ENCODE peak calls at places on chromosomes 7 and 10, in nine cellular contexts. C, P, V, X, A, I, G, Q and F are unnamed samples.
A peak's percentile ranks its signal among the peaks of the same experiment; 100 is the strongest.

GRCh38 chr10:73433538-73433867 is at the start of gene MSS51:
- DNase-seq in C (no peak), P (no peak), V (no peak), X (no peak), A (no peak), I (no peak), G (no peak), Q (no peak), F (no peak)

GRCh38 chr7:119270045-119270464 is 1002.9 kb upstream of the KCND2 start:
- DNase-seq in C (peak; percentile 33), P (peak; percentile 84), V (peak; percentile 26), X (no peak), A (no peak), I (peak; percentile 87), G (peak; percentile 56), Q (peak; percentile 55), F (no peak)

GRCh38 chr10:86229811-86230409 is 136.7 kb downstream of the GRID1 start:
- DNase-seq in C (no peak), P (no peak), V (no peak), X (no peak), A (no peak), I (no peak), G (no peak), Q (no peak), F (no peak)

GRCh38 chr10:17380016-17380415 is 74.4 kb downstream of the ST8SIA6 start:
- DNase-seq in C (no peak), P (no peak), V (no peak), X (no peak), A (no peak), I (no peak), G (no peak), Q (no peak), F (no peak)

GRCh38 chr7:151599401-151600227 is 79.9 kb upstream of the RHEB start:
- DNase-seq in C (peak; percentile 29), P (no peak), V (peak; percentile 85), X (no peak), A (no peak), I (peak; percentile 58), G (peak; percentile 68), Q (peak; percentile 98), F (no peak)

GRCh38 chr7:18693401-18693800 is 197.9 kb downstream of the HDAC9 start:
- DNase-seq in C (peak; percentile 33), P (no peak), V (peak; percentile 63), X (no peak), A (no peak), I (peak; percentile 74), G (peak; percentile 16), Q (peak; percentile 73), F (no peak)

GRCh38 chr10:97095701-97096300 is 90.0 kb downstream of the SLIT1 start:
- DNase-seq in C (no peak), P (no peak), V (no peak), X (no peak), A (no peak), I (no peak), G (no peak), Q (no peak), F (no peak)

GRCh38 chr10:74289956-74290355 is 138.9 kb downstream of the ADK start:
- DNase-seq in C (no peak), P (no peak), V (no peak), X (no peak), A (no peak), I (no peak), G (no peak), Q (peak; percentile 25), F (no peak)

GRCh38 chr10:32412499-32412853 is 33.5 kb upstream of the CCDC7 start:
- DNase-seq in C (no peak), P (no peak), V (no peak), X (no peak), A (no peak), I (no peak), G (no peak), Q (peak; percentile 86), F (no peak)

GRCh38 chr7:27532256-27532783 is 130.4 kb downstream of the HIBADH start:
- DNase-seq in C (no peak), P (no peak), V (peak; percentile 10), X (no peak), A (no peak), I (peak; percentile 32), G (no peak), Q (peak; percentile 15), F (no peak)

GRCh38 chr10:16545126-16545736 is 23.6 kb upstream of the C1QL3 start:
- DNase-seq in C (no peak), P (peak; percentile 37), V (no peak), X (no peak), A (no peak), I (peak; percentile 43), G (peak; percentile 6), Q (peak; percentile 3), F (no peak)

GRCh38 chr10:13348216-13349017 is at the start of gene SEPHS1:
- DNase-seq in C (peak; percentile 58), P (peak; percentile 85), V (no peak), X (peak; percentile 82), A (peak; percentile 74), I (peak; percentile 83), G (peak; percentile 52), Q (peak; percentile 74), F (no peak)
- TF ChIP-seq CTCF in C (peak; percentile 4), P (no peak), V (no peak), X (no peak), A (peak; percentile 14), I (peak; percentile 16), G (peak; percentile 7), Q (peak; percentile 5), F (no peak)

GRCh38 chr7:132257253-132257652 is 319.0 kb downstream of the PLXNA4 start:
- DNase-seq in C (no peak), P (no peak), V (no peak), X (no peak), A (no peak), I (no peak), G (no peak), Q (peak; percentile 33), F (no peak)

GRCh38 chr7:132261296-132261695 is 315.0 kb downstream of the PLXNA4 start:
- DNase-seq in C (no peak), P (no peak), V (no peak), X (no peak), A (no peak), I (no peak), G (no peak), Q (no peak), F (no peak)

GRCh38 chr7:132258231-132258630 is 318.0 kb downstream of the PLXNA4 start:
- DNase-seq in C (no peak), P (no peak), V (no peak), X (no peak), A (no peak), I (no peak), G (no peak), Q (no peak), F (no peak)

DNA sequence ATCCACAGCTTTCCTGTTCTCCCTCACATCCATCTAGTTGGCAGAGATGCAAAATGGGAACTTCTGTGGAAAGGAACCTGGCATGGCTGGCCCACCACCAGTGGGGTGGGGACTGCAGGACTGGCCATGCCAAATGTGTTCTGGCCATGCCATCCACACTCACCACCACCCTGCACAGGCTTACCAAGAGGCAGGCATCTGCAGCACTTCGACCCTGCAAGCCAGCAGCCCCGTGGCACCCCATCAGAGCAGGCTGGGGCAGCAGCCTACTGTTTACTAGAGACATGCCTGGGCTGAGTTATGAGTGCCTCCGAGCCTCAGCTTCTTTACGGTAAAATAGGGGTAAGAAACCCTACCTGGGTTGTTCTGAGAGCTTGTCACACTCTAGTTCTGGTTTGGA is 313.1 kb downstream of the PLXNA4 start:
- DNase-seq in C (no peak), P (no peak), V (no peak), X (no peak), A (no peak), I (no peak), G (no peak), Q (no peak), F (no peak)
- H3K27me3 ChIP-seq in C (no peaks in the 10 kb centered on the region), P (no peaks in the 10 kb centered on the region), V (no peaks in the 10 kb centered on the region), X (no peaks in the 10 kb centered on the region), A (no peaks in the 10 kb centered on the region), I (no peaks in the 10 kb centered on the region), G (peaks cover 71% of the 10 kb centered on the region), Q (no peaks in the 10 kb centered on the region), F (no peaks in the 10 kb centered on the region)

DNA sequence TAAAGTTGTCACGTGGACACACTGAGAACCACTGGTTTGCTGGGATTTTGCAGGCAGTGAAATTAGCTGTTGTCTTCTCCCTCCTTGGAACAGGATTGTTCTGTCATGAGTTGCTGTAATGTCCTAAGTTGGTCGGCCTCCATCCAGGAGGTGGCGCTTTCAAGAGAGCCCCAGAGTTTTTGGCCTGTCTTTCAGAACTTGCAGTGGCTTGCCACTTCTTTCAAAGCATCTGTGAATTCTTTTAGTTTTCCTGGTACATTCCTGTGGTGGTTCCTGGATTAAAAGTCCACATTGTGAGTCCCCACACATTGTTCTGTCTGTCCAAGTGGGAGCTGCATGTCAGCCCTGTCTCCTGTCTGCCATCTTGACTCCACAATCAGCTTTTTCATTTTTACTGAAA is 133.8 kb downstream of the PON1 start:
- DNase-seq in C (no peak), P (no peak), V (no peak), X (no peak), A (no peak), I (no peak), G (no peak), Q (peak; percentile 16), F (no peak)
- TF ChIP-seq CTCF in C (no peak), P (peak; percentile 26), V (peak; percentile 31), X (no peak), A (no peak), I (no peak), G (peak; percentile 22), Q (no peak), F (no peak)

GRCh38 chr10:132872658-132873057 is 69.7 kb downstream of the CFAP46 start:
- DNase-seq in C (no peak), P (no peak), V (no peak), X (no peak), A (peak; percentile 3), I (no peak), G (no peak), Q (no peak), F (no peak)

GRCh38 chr10:132875435-132875834 is 66.9 kb downstream of the CFAP46 start:
- DNase-seq in C (no peak), P (no peak), V (no peak), X (no peak), A (no peak), I (no peak), G (no peak), Q (no peak), F (no peak)

GRCh38 chr10:132870426-132870825 is 71.9 kb downstream of the CFAP46 start:
- DNase-seq in C (peak; percentile 8), P (no peak), V (no peak), X (no peak), A (no peak), I (no peak), G (no peak), Q (no peak), F (no peak)

GRCh38 chr10:132876131-132876860 is 66.1 kb downstream of the CFAP46 start:
- DNase-seq in C (no peak), P (no peak), V (no peak), X (no peak), A (peak; percentile 2), I (no peak), G (no peak), Q (no peak), F (no peak)

GRCh38 chr10:132873395-132873794 is 69.0 kb downstream of the CFAP46 start:
- DNase-seq in C (no peak), P (no peak), V (no peak), X (no peak), A (no peak), I (no peak), G (no peak), Q (no peak), F (no peak)
- H3K27me3 ChIP-seq in C (no peaks in the 10 kb centered on the region), P (peaks cover 80% of the 10 kb centered on the region), V (peaks cover 7% of the 10 kb centered on the region), X (no peaks in the 10 kb centered on the region), A (peaks cover 31% of the 10 kb centered on the region), I (no peaks in the 10 kb centered on the region), G (peaks cover 2% of the 10 kb centered on the region), Q (no peaks in the 10 kb centered on the region), F (no peaks in the 10 kb centered on the region)

GRCh38 chr10:118626953-118627352 is 31.5 kb upstream of the PRLHR start:
- DNase-seq in C (no peak), P (no peak), V (no peak), X (no peak), A (no peak), I (no peak), G (no peak), Q (no peak), F (no peak)
- TF ChIP-seq CTCF in C (no peak), P (no peak), V (peak; percentile 4), X (no peak), A (no peak), I (peak; percentile 8), G (peak; percentile 65), Q (no peak), F (no peak)